ENCODE peak calls at places on chromosomes 1 and 21, in six cellular contexts. I is lower leg skin, O is AG09309, N is fibroblast of lung, J is fibroblast of the aortic adventitia, W is stomach. K is an unnamed sample.

GRCh38 chr1:33349081-33349759 is 28.3 kb upstream of the A3GALT2 start:
- DNase-seq in I (no peak), O (no peak), N (peak), J (no peak), W (peak), K (peak)

GRCh38 chr1:184595609-184596008 is 159.0 kb downstream of the EDEM3 start:
- DNase-seq in I (no peak), O (peak), N (peak), J (peak), W (no peak), K (no peak)

GRCh38 chr1:242692988-242693387 is 168.5 kb upstream of the PLD5 start:
- DNase-seq in I (no peak), O (no peak), N (no peak), J (no peak), W (no peak), K (no peak)

GRCh38 chr1:223244366-223245103 is 101.5 kb upstream of the TLR5 start:
- DNase-seq in I (peak), O (no peak), N (peak), J (peak), W (no peak), K (peak)

GRCh38 chr1:15038232-15039016 is 115.1 kb upstream of the TMEM51 start:
- DNase-seq in I (no peak), O (no peak), N (no peak), J (peak), W (no peak), K (no peak)

GRCh38 chr1:29674625-29675326 is 438.5 kb downstream of the PTPRU start:
- DNase-seq in I (peak), O (no peak), N (no peak), J (no peak), W (peak), K (no peak)

GRCh38 chr1:214549604-214550338 is 1.6 kb downstream of the PTPN14 start:
- DNase-seq in I (no peak), O (no peak), N (peak), J (peak), W (no peak), K (no peak)

GRCh38 chr1:72037745-72038343 is 244.5 kb downstream of the NEGR1 start:
- DNase-seq in I (no peak), O (no peak), N (peak), J (peak), W (peak), K (no peak)

GRCh38 chr1:88655685-88656299 is 28.3 kb upstream of the PKN2 start:
- DNase-seq in I (no peak), O (no peak), N (peak), J (peak), W (no peak), K (peak)

GRCh38 chr1:218439541-218440295 is 94.6 kb downstream of the TGFB2 start:
- DNase-seq in I (no peak), O (no peak), N (peak), J (peak), W (no peak), K (no peak)

GRCh38 chr1:111856411-111857135 is 100.9 kb downstream of the DDX20 start:
- DNase-seq in I (no peak), O (no peak), N (no peak), J (no peak), W (no peak), K (no peak)

GRCh38 chr1:64967381-64967780 is 1.0 kb upstream of the JAK1 start:
- DNase-seq in I (no peak), O (no peak), N (no peak), J (no peak), W (no peak), K (no peak)

GRCh38 chr21:44846485-44847260 is 26.8 kb downstream of the PTTG1IP start:
- DNase-seq in I (peak), O (no peak), N (peak), J (peak), W (peak), K (peak)

GRCh38 chr1:33082575-33083112 is 1.7 kb downstream of the AZIN2 start:
- DNase-seq in I (no peak), O (no peak), N (no peak), J (no peak), W (no peak), K (no peak)

GRCh38 chr21:38534591-38534990 is 36.3 kb upstream of the ERG start:
- DNase-seq in I (no peak), O (no peak), N (no peak), J (no peak), W (no peak), K (no peak)

GRCh38 chr1:75672528-75673393 is 51.7 kb upstream of the ACADM start:
- DNase-seq in I (no peak), O (peak), N (peak), J (peak), W (no peak), K (no peak)

GRCh38 chr1:177024623-177025022 is 139.9 kb downstream of the ASTN1 start:
- DNase-seq in I (no peak), O (no peak), N (no peak), J (no peak), W (no peak), K (no peak)

K was measured in GM13976.